ENCODE peak calls at places on chromosomes 2 and 18, in five cellular contexts. One of them, this sample, is unnamed.

GRCh38 chr2:124585277-124585676 is 560.2 kb downstream of the CNTNAP5 start:
- DNase-seq in transverse colon: no peak
- DNase-seq in cardiac muscle cell: no peak
- DNase-seq in ovary: no peak
- DNase-seq in right atrium auricular region: no peak
- DNase-seq in this sample: no peak

GRCh38 chr2:25032094-25032493 is 9.8 kb upstream of the EFR3B start:
- DNase-seq in transverse colon: no peak
- DNase-seq in cardiac muscle cell: no peak
- DNase-seq in ovary: no peak
- DNase-seq in right atrium auricular region: no peak
- DNase-seq in this sample: no peak

GRCh38 chr2:239400000-239400831 is 604 bp downstream of the HDAC4 start:
- DNase-seq in transverse colon: peak; percentile 37
- DNase-seq in cardiac muscle cell: peak; percentile 76
- DNase-seq in ovary: peak; percentile 62
- DNase-seq in right atrium auricular region: no peak
- DNase-seq in this sample: no peak

GRCh38 chr2:240235149-240235803 is 94.8 kb upstream of the OTOS start:
- DNase-seq in transverse colon: no peak
- DNase-seq in cardiac muscle cell: no peak
- DNase-seq in ovary: peak; percentile 44
- DNase-seq in right atrium auricular region: no peak
- DNase-seq in this sample: no peak

GRCh38 chr2:189836644-189837043 is 52.4 kb downstream of the PMS1 start:
- DNase-seq in transverse colon: no peak
- DNase-seq in cardiac muscle cell: no peak
- DNase-seq in ovary: no peak
- DNase-seq in right atrium auricular region: no peak
- DNase-seq in this sample: no peak

GRCh38 chr2:230411484-230412368 is 4.3 kb upstream of the SP100 start:
- DNase-seq in transverse colon: peak; percentile 73
- DNase-seq in cardiac muscle cell: peak; percentile 53
- DNase-seq in ovary: peak; percentile 78
- DNase-seq in right atrium auricular region: no peak
- DNase-seq in this sample: peak; percentile 50

GRCh38 chr18:63444567-63444966 is 22.3 kb upstream of the VPS4B start:
- DNase-seq in transverse colon: no peak
- DNase-seq in cardiac muscle cell: no peak
- DNase-seq in ovary: no peak
- DNase-seq in right atrium auricular region: no peak
- DNase-seq in this sample: no peak

GRCh38 chr2:215726070-215726469 is 287.3 kb downstream of the MREG start:
- DNase-seq in transverse colon: no peak
- DNase-seq in cardiac muscle cell: no peak
- DNase-seq in ovary: no peak
- DNase-seq in right atrium auricular region: no peak
- DNase-seq in this sample: no peak

GRCh38 chr2:239164281-239164871 is 236.4 kb downstream of the HDAC4 start:
- DNase-seq in transverse colon: no peak
- DNase-seq in cardiac muscle cell: no peak
- DNase-seq in ovary: peak; percentile 24
- DNase-seq in right atrium auricular region: no peak
- DNase-seq in this sample: peak; percentile 5

GRCh38 chr2:79935771-79936657 is 368.5 kb downstream of the LRRTM1 start:
- DNase-seq in transverse colon: peak; percentile 48
- DNase-seq in cardiac muscle cell: peak; percentile 72
- DNase-seq in ovary: no peak
- DNase-seq in right atrium auricular region: no peak
- DNase-seq in this sample: peak; percentile 59

GRCh38 chr2:240056678-240057077 is 3.4 kb upstream of the OR6B3 start:
- DNase-seq in transverse colon: no peak
- DNase-seq in cardiac muscle cell: no peak
- DNase-seq in ovary: no peak
- DNase-seq in right atrium auricular region: no peak
- DNase-seq in this sample: no peak

GRCh38 chr2:182666674-182667320 is 49.3 kb upstream of the DNAJC10 start:
- DNase-seq in transverse colon: no peak
- DNase-seq in cardiac muscle cell: peak; percentile 32
- DNase-seq in ovary: no peak
- DNase-seq in right atrium auricular region: no peak
- DNase-seq in this sample: no peak

GRCh38 chr2:109143214-109144187 is 14.5 kb downstream of the SH3RF3 start:
- DNase-seq in transverse colon: no peak
- DNase-seq in cardiac muscle cell: no peak
- DNase-seq in ovary: no peak
- DNase-seq in right atrium auricular region: no peak
- DNase-seq in this sample: no peak

GRCh38 chr2:151478011-151478410 is 68.3 kb downstream of the RIF1 start:
- DNase-seq in transverse colon: no peak
- DNase-seq in cardiac muscle cell: no peak
- DNase-seq in ovary: no peak
- DNase-seq in right atrium auricular region: no peak
- DNase-seq in this sample: no peak

GRCh38 chr2:168552450-168552856 is 96.4 kb downstream of the CERS6 start:
- DNase-seq in transverse colon: no peak
- DNase-seq in cardiac muscle cell: no peak
- DNase-seq in ovary: no peak
- DNase-seq in right atrium auricular region: no peak
- DNase-seq in this sample: no peak

GRCh38 chr2:106107509-106108131 is 86.5 kb downstream of the UXS1 start:
- DNase-seq in transverse colon: no peak
- DNase-seq in cardiac muscle cell: no peak
- DNase-seq in ovary: no peak
- DNase-seq in right atrium auricular region: no peak
- DNase-seq in this sample: no peak

GRCh38 chr18:5475252-5475651 is 68.5 kb downstream of the EPB41L3 start:
- DNase-seq in transverse colon: peak; percentile 18
- DNase-seq in cardiac muscle cell: no peak
- DNase-seq in ovary: no peak
- DNase-seq in right atrium auricular region: no peak
- DNase-seq in this sample: no peak

GRCh38 chr2:210477496-210477895 is 937 bp upstream of the LANCL1 start:
- DNase-seq in transverse colon: no peak
- DNase-seq in cardiac muscle cell: peak; percentile 45
- DNase-seq in ovary: peak; percentile 36
- DNase-seq in right atrium auricular region: no peak
- DNase-seq in this sample: no peak

GRCh38 chr2:41763091-41763490 is 284.7 kb upstream of the PKDCC start:
- DNase-seq in transverse colon: no peak
- DNase-seq in cardiac muscle cell: no peak
- DNase-seq in ovary: no peak
- DNase-seq in right atrium auricular region: no peak
- DNase-seq in this sample: no peak

GRCh38 chr2:14700753-14701152 is 68.2 kb downstream of the LRATD1 start:
- DNase-seq in transverse colon: no peak
- DNase-seq in cardiac muscle cell: no peak
- DNase-seq in ovary: no peak
- DNase-seq in right atrium auricular region: no peak
- DNase-seq in this sample: no peak

GRCh38 chr2:180040146-180040925 is 33.2 kb upstream of the CWC22 start:
- DNase-seq in transverse colon: no peak
- DNase-seq in cardiac muscle cell: no peak
- DNase-seq in ovary: no peak
- DNase-seq in right atrium auricular region: no peak
- DNase-seq in this sample: no peak

GRCh38 chr2:156673981-156674380 is 237.8 kb downstream of the GPD2 start:
- DNase-seq in transverse colon: no peak
- DNase-seq in cardiac muscle cell: no peak
- DNase-seq in ovary: no peak
- DNase-seq in right atrium auricular region: no peak
- DNase-seq in this sample: no peak

GRCh38 chr2:179581605-179582004 is 279.8 kb downstream of the ZNF385B start:
- DNase-seq in transverse colon: no peak
- DNase-seq in cardiac muscle cell: no peak
- DNase-seq in ovary: no peak
- DNase-seq in right atrium auricular region: no peak
- DNase-seq in this sample: no peak

GRCh38 chr2:8926356-8926755 is 77.1 kb downstream of the MBOAT2 start:
- DNase-seq in transverse colon: no peak
- DNase-seq in cardiac muscle cell: no peak
- DNase-seq in ovary: no peak
- DNase-seq in right atrium auricular region: no peak
- DNase-seq in this sample: no peak

GRCh38 chr2:191573216-191573615 is 104.7 kb upstream of the NABP1 start:
- DNase-seq in transverse colon: no peak
- DNase-seq in cardiac muscle cell: no peak
- DNase-seq in ovary: no peak
- DNase-seq in right atrium auricular region: no peak
- DNase-seq in this sample: no peak
- H3K4me1 ChIP-seq in transverse colon: no peaks in the 10 kb centered on the region
- H3K4me1 ChIP-seq in cardiac muscle cell: peaks cover 14% of the 10 kb centered on the region
- H3K4me1 ChIP-seq in ovary: no peaks in the 10 kb centered on the region
- H3K4me1 ChIP-seq in right atrium auricular region: no peaks in the 10 kb centered on the region
- H3K4me1 ChIP-seq in this sample: peaks cover 4% of the 10 kb centered on the region

GRCh38 chr2:23698733-23699391 is 228.1 kb downstream of the ATAD2B start:
- DNase-seq in transverse colon: no peak
- DNase-seq in cardiac muscle cell: no peak
- DNase-seq in ovary: no peak
- DNase-seq in right atrium auricular region: no peak
- DNase-seq in this sample: peak; percentile 76
- H3K4me3 ChIP-seq in transverse colon: no peak overlapping the region
- H3K4me3 ChIP-seq in cardiac muscle cell: no peak overlapping the region
- H3K4me3 ChIP-seq in ovary: no peak overlapping the region
- H3K4me3 ChIP-seq in right atrium auricular region: no peak overlapping the region
- H3K4me3 ChIP-seq in this sample: no peak overlapping the region

GRCh38 chr18:77423468-77423867 is 173.8 kb downstream of the GALR1 start:
- DNase-seq in transverse colon: no peak
- DNase-seq in cardiac muscle cell: no peak
- DNase-seq in ovary: no peak
- DNase-seq in right atrium auricular region: no peak
- DNase-seq in this sample: no peak

DNA sequence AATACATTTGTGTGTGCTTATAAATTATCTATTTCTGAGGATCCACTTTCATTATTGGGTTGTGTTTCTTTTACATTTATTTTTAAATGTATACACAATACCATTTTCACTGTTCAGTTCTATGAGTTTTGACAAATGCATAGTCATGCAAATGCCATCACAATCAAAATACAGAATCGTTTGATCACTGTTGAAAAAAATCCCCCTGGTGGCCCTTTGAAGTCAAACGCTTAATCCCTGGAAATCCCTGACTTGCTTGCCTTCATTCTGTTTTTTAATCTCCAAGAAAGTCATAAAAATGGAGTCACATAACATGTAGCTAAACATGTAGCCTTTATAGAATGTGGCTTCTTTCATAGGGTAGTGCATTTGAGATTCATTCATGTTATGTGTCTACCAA is 173.3 kb downstream of the GALR1 start:
- DNase-seq in transverse colon: no peak
- DNase-seq in cardiac muscle cell: no peak
- DNase-seq in ovary: no peak
- DNase-seq in right atrium auricular region: no peak
- DNase-seq in this sample: no peak
- TF ChIP-seq CTCF in transverse colon: no peak
- TF ChIP-seq CTCF in cardiac muscle cell: no peak
- TF ChIP-seq CTCF in ovary: no peak
- TF ChIP-seq CTCF in right atrium auricular region: no peak
- TF ChIP-seq CTCF in this sample: peak; percentile 41

GRCh38 chr2:237314198-237314597 is 99.8 kb downstream of the COL6A3 start:
- DNase-seq in transverse colon: no peak
- DNase-seq in cardiac muscle cell: no peak
- DNase-seq in ovary: no peak
- DNase-seq in right atrium auricular region: no peak
- DNase-seq in this sample: no peak
- H3K4me1 ChIP-seq in transverse colon: peaks cover 24% of the 10 kb centered on the region
- H3K4me1 ChIP-seq in cardiac muscle cell: peaks cover 21% of the 10 kb centered on the region
- H3K4me1 ChIP-seq in ovary: peaks cover 15% of the 10 kb centered on the region
- H3K4me1 ChIP-seq in right atrium auricular region: no peaks in the 10 kb centered on the region
- H3K4me1 ChIP-seq in this sample: peaks cover 11% of the 10 kb centered on the region

GRCh38 chr2:197708331-197708730 is 3.2 kb downstream of the MARS2 start:
- DNase-seq in transverse colon: no peak
- DNase-seq in cardiac muscle cell: no peak
- DNase-seq in ovary: no peak
- DNase-seq in right atrium auricular region: no peak
- DNase-seq in this sample: no peak

GRCh38 chr2:197705912-197706838 is 1.0 kb downstream of the MARS2 start:
- DNase-seq in transverse colon: peak; percentile 45
- DNase-seq in cardiac muscle cell: no peak
- DNase-seq in ovary: peak; percentile 49
- DNase-seq in right atrium auricular region: peak; percentile 61
- DNase-seq in this sample: peak; percentile 12

GRCh38 chr2:197705143-197705911 is at the start of gene MARS2:
- DNase-seq in transverse colon: peak; percentile 95
- DNase-seq in cardiac muscle cell: peak; percentile 96
- DNase-seq in ovary: peak; percentile 96
- DNase-seq in right atrium auricular region: peak; percentile 93
- DNase-seq in this sample: peak; percentile 96

GRCh38 chr2:197706839-197707207 is 1.7 kb downstream of the MARS2 start:
- DNase-seq in transverse colon: no peak
- DNase-seq in cardiac muscle cell: no peak
- DNase-seq in ovary: no peak
- DNase-seq in right atrium auricular region: no peak
- DNase-seq in this sample: no peak

DNA sequence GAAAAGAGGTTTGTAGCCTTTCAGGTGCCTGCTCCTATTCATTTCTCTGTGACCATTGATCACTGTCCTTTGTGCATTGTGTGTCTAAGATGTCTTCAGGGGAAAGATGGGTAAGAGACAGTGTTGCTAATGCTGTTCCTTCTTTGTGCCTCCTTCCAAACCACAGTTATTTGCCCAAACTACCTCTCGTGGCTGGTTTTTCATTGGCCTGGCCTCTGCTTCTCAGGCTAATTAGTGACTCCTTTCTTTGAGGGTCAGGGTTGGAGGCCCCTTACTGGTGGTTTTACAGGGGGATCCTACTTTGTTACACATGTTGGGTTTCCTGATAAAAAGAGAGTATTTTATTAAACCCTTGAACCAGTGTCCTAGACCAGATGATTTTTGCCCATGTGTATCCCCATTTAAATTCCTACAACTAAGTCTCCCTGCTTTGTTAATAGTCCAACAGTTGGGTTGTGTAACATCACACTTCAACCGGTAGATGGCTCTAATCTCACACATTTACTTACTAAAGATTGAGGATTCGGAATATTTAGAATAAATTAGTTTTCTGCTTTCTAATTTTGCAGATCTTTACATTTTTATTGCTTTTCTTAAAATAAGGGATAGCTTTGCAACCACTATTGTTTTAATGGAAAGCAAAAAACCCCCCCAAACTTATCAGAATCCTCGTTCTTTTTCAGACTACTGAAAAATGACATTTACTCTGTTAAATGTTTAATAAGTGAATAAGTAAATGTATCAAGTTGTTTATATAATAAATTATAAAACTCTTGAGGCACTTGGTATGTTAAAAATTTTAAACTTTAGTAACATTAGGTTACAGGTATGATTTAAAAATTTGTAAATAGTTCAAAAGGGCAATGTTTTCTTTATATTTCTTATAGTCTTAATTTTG is 2.4 kb downstream of the MARS2 start:
- DNase-seq in transverse colon: no peak
- DNase-seq in cardiac muscle cell: peak; percentile 48
- DNase-seq in ovary: no peak
- DNase-seq in right atrium auricular region: no peak
- DNase-seq in this sample: no peak
- H3K4me3 ChIP-seq in transverse colon: peak overlapping the region; percentile 69
- H3K4me3 ChIP-seq in cardiac muscle cell: peak overlapping the region; percentile 76
- H3K4me3 ChIP-seq in ovary: no peak overlapping the region
- H3K4me3 ChIP-seq in right atrium auricular region: peak overlapping the region; percentile 9
- H3K4me3 ChIP-seq in this sample: peak overlapping the region; percentile 96